ENCODE peak calls at places on chromosomes 5 and 9, in nine cellular contexts. D, I, E, P, C, W, U, V and G are unnamed samples.

GRCh38 chr9:130570200-130570599 is 9.2 kb upstream of the FUBP3 start:
- DNase-seq in D (no peak), I (no peak), E (no peak), P (no peak), C (no peak), W (no peak), U (no peak), V (no peak), G (no peak)

GRCh38 chr5:759111-759741 is 25.3 kb downstream of the ZDHHC11B start:
- DNase-seq in D (peak), I (no peak), E (peak), P (no peak), C (no peak), W (no peak), U (peak), V (no peak), G (peak)

GRCh38 chr5:36060516-36060885 is 6.2 kb downstream of the UGT3A2 start:
- DNase-seq in D (no peak), I (no peak), E (no peak), P (no peak), C (no peak), W (no peak), U (no peak), V (no peak), G (no peak)

GRCh38 chr5:37533851-37534250 is 154.7 kb downstream of the WDR70 start:
- DNase-seq in D (peak), I (no peak), E (no peak), P (no peak), C (no peak), W (no peak), U (no peak), V (no peak), G (no peak)

GRCh38 chr5:150663936-150664335 is 2.9 kb downstream of the MYOZ3 start:
- DNase-seq in D (no peak), I (no peak), E (no peak), P (no peak), C (no peak), W (no peak), U (peak), V (no peak), G (no peak)

GRCh38 chr5:44862808-44863207 is 54.1 kb downstream of the MRPS30 start:
- DNase-seq in D (no peak), I (no peak), E (no peak), P (no peak), C (no peak), W (no peak), U (peak), V (peak), G (no peak)

GRCh38 chr9:133484671-133485437 is 6.0 kb upstream of the SLC2A6 start:
- DNase-seq in D (no peak), I (no peak), E (no peak), P (no peak), C (no peak), W (no peak), U (no peak), V (no peak), G (no peak)

GRCh38 chr9:89038354-89039091 is 47.3 kb downstream of the S1PR3 start:
- DNase-seq in D (no peak), I (peak), E (no peak), P (no peak), C (no peak), W (no peak), U (peak), V (peak), G (no peak)

GRCh38 chr9:22040760-22041159 is 31.7 kb upstream of the CDKN2B start:
- DNase-seq in D (no peak), I (no peak), E (no peak), P (no peak), C (no peak), W (no peak), U (peak), V (no peak), G (no peak)

GRCh38 chr9:99680191-99680590 is 141.5 kb upstream of the NR4A3 start:
- DNase-seq in D (no peak), I (no peak), E (no peak), P (no peak), C (no peak), W (no peak), U (peak), V (no peak), G (no peak)

GRCh38 chr9:102950341-102950740 is 44.8 kb upstream of the CYLC2 start:
- DNase-seq in D (no peak), I (no peak), E (no peak), P (no peak), C (no peak), W (no peak), U (no peak), V (no peak), G (no peak)

GRCh38 chr9:128078504-128079434 is 10.7 kb downstream of the SLC25A25 start:
- DNase-seq in D (peak), I (no peak), E (no peak), P (no peak), C (no peak), W (no peak), U (no peak), V (no peak), G (no peak)

GRCh38 chr5:173326501-173326960 is 1.7 kb downstream of the STC2 start:
- DNase-seq in D (no peak), I (peak), E (no peak), P (no peak), C (no peak), W (no peak), U (peak), V (no peak), G (no peak)